ENCODE peak calls at places on chromosomes 1 and 21, in six cellular contexts. One of them, this sample, is unnamed.

GRCh38 chr1:23242414-23242813 is 25.1 kb upstream of the HTR1D start:
- DNase-seq in ELF-1: no peak
- DNase-seq in stimulated activated CD4-positive, alpha-beta T cell treated with anti-CD3 and anti-CD28 coated beads, Interleukin-2, amount 100 ng/mL, for 48 hours: no peak
- DNase-seq in iris pigment epithelial cell: no peak
- DNase-seq in mesendoderm: no peak
- DNase-seq in posterior cingulate gyrus: no peak
- DNase-seq in this sample: no peak

GRCh38 chr21:43361493-43362296 is 65.2 kb downstream of the SIK1 start:
- DNase-seq in ELF-1: peak
- DNase-seq in stimulated activated CD4-positive, alpha-beta T cell treated with anti-CD3 and anti-CD28 coated beads, Interleukin-2, amount 100 ng/mL, for 48 hours: peak
- DNase-seq in iris pigment epithelial cell: peak
- DNase-seq in mesendoderm: no peak
- DNase-seq in posterior cingulate gyrus: no peak
- DNase-seq in this sample: peak

GRCh38 chr1:107140703-107141490 is at the start of gene NTNG1:
- DNase-seq in ELF-1: peak
- DNase-seq in stimulated activated CD4-positive, alpha-beta T cell treated with anti-CD3 and anti-CD28 coated beads, Interleukin-2, amount 100 ng/mL, for 48 hours: no peak
- DNase-seq in iris pigment epithelial cell: peak
- DNase-seq in mesendoderm: peak
- DNase-seq in posterior cingulate gyrus: peak
- DNase-seq in this sample: no peak

GRCh38 chr1:22452401-22452963 is 831 bp downstream of the ZBTB40 start:
- DNase-seq in ELF-1: peak
- DNase-seq in stimulated activated CD4-positive, alpha-beta T cell treated with anti-CD3 and anti-CD28 coated beads, Interleukin-2, amount 100 ng/mL, for 48 hours: no peak
- DNase-seq in iris pigment epithelial cell: peak
- DNase-seq in mesendoderm: no peak
- DNase-seq in posterior cingulate gyrus: no peak
- DNase-seq in this sample: no peak

GRCh38 chr1:8815582-8816285 is 1.7 kb downstream of the RERE start:
- DNase-seq in ELF-1: no peak
- DNase-seq in stimulated activated CD4-positive, alpha-beta T cell treated with anti-CD3 and anti-CD28 coated beads, Interleukin-2, amount 100 ng/mL, for 48 hours: no peak
- DNase-seq in iris pigment epithelial cell: no peak
- DNase-seq in mesendoderm: peak
- DNase-seq in posterior cingulate gyrus: no peak
- DNase-seq in this sample: no peak

GRCh38 chr1:183636783-183637182 is 1.2 kb upstream of the ARPC5 start:
- DNase-seq in ELF-1: no peak
- DNase-seq in stimulated activated CD4-positive, alpha-beta T cell treated with anti-CD3 and anti-CD28 coated beads, Interleukin-2, amount 100 ng/mL, for 48 hours: no peak
- DNase-seq in iris pigment epithelial cell: no peak
- DNase-seq in mesendoderm: no peak
- DNase-seq in posterior cingulate gyrus: no peak
- DNase-seq in this sample: no peak

GRCh38 chr1:113714606-113715269 is 44.5 kb downstream of the PHTF1 start:
- DNase-seq in ELF-1: peak
- DNase-seq in stimulated activated CD4-positive, alpha-beta T cell treated with anti-CD3 and anti-CD28 coated beads, Interleukin-2, amount 100 ng/mL, for 48 hours: no peak
- DNase-seq in iris pigment epithelial cell: no peak
- DNase-seq in mesendoderm: peak
- DNase-seq in posterior cingulate gyrus: no peak
- DNase-seq in this sample: no peak

GRCh38 chr1:200659269-200659668 is 10.4 kb downstream of the DDX59 start:
- DNase-seq in ELF-1: peak
- DNase-seq in stimulated activated CD4-positive, alpha-beta T cell treated with anti-CD3 and anti-CD28 coated beads, Interleukin-2, amount 100 ng/mL, for 48 hours: no peak
- DNase-seq in iris pigment epithelial cell: peak
- DNase-seq in mesendoderm: peak
- DNase-seq in posterior cingulate gyrus: no peak
- DNase-seq in this sample: no peak

GRCh38 chr21:37560385-37560784 is 193.8 kb downstream of the DYRK1A start:
- DNase-seq in ELF-1: no peak
- DNase-seq in stimulated activated CD4-positive, alpha-beta T cell treated with anti-CD3 and anti-CD28 coated beads, Interleukin-2, amount 100 ng/mL, for 48 hours: no peak
- DNase-seq in iris pigment epithelial cell: no peak
- DNase-seq in mesendoderm: no peak
- DNase-seq in posterior cingulate gyrus: no peak
- DNase-seq in this sample: no peak

GRCh38 chr1:219882116-219882515 is 46.2 kb downstream of the SLC30A10 start:
- DNase-seq in ELF-1: no peak
- DNase-seq in stimulated activated CD4-positive, alpha-beta T cell treated with anti-CD3 and anti-CD28 coated beads, Interleukin-2, amount 100 ng/mL, for 48 hours: no peak
- DNase-seq in iris pigment epithelial cell: no peak
- DNase-seq in mesendoderm: no peak
- DNase-seq in posterior cingulate gyrus: no peak
- DNase-seq in this sample: no peak

GRCh38 chr1:25820247-25821111 is 725 bp downstream of the MTFR1L start:
- DNase-seq in ELF-1: peak
- DNase-seq in stimulated activated CD4-positive, alpha-beta T cell treated with anti-CD3 and anti-CD28 coated beads, Interleukin-2, amount 100 ng/mL, for 48 hours: peak
- DNase-seq in iris pigment epithelial cell: peak
- DNase-seq in mesendoderm: peak
- DNase-seq in posterior cingulate gyrus: no peak
- DNase-seq in this sample: peak

This sample was measured in GM19239.